ENCODE peak calls at places on chromosome 19, in five cellular contexts. T is fibroblast of pulmonary artery, F is adrenal gland, R is stomach, K is AG10803. Q is an unnamed sample.
A peak's percentile ranks its signal among the peaks of the same experiment; 100 is the strongest.

GRCh38 chr19:40466219-40467006 is at the start of gene SPTBN4:
- DNase-seq in T (no peak), F (no peak), R (no peak), K (no peak), Q (no peak)

GRCh38 chr19:48698046-48698445 is 2.3 kb downstream of the FUT2 start:
- DNase-seq in T (peak; percentile 79), F (no peak), R (peak; percentile 87), K (peak; percentile 73), Q (peak; percentile 44)

GRCh38 chr19:19050731-19051130 is 13.1 kb upstream of the SLC25A42 start:
- DNase-seq in T (no peak), F (no peak), R (no peak), K (no peak), Q (peak; percentile 67)

GRCh38 chr19:14371321-14371821 is 9.9 kb upstream of the ADGRE5 start:
- DNase-seq in T (no peak), F (no peak), R (no peak), K (no peak), Q (no peak)

GRCh38 chr19:40614595-40615411 is 13.6 kb downstream of the LTBP4 start:
- DNase-seq in T (peak; percentile 98), F (peak; percentile 91), R (peak; percentile 82), K (peak; percentile 97), Q (peak; percentile 98)

GRCh38 chr19:18940791-18941627 is at the start of gene HOMER3:
- DNase-seq in T (peak; percentile 56), F (peak; percentile 84), R (peak; percentile 86), K (peak; percentile 53), Q (no peak)

GRCh38 chr19:22545751-22546150 is 88.4 kb upstream of the ZNF492 start:
- DNase-seq in T (peak; percentile 0), F (no peak), R (no peak), K (no peak), Q (peak; percentile 3)

GRCh38 chr19:17889609-17890214 is 18.0 kb downstream of the SLC5A5 start:
- DNase-seq in T (peak; percentile 66), F (peak; percentile 38), R (no peak), K (peak; percentile 26), Q (peak; percentile 17)

GRCh38 chr19:36915992-36916830 is at the start of the genes ZNF568 and ZNF829:
- DNase-seq in T (peak; percentile 89), F (peak; percentile 94), R (peak; percentile 83), K (peak; percentile 90), Q (peak; percentile 68)

GRCh38 chr19:31451686-31452325 is 102.6 kb upstream of the TSHZ3 start:
- DNase-seq in T (peak; percentile 60), F (no peak), R (no peak), K (no peak), Q (peak; percentile 71)

GRCh38 chr19:56619131-56619530 is 23.8 kb upstream of the SMIM17 start:
- DNase-seq in T (no peak), F (no peak), R (no peak), K (no peak), Q (no peak)

GRCh38 chr19:45922281-45922680 is 7.7 kb upstream of the NANOS2 start:
- DNase-seq in T (peak; percentile 20), F (no peak), R (no peak), K (no peak), Q (no peak)

GRCh38 chr19:10835754-10836477 is at the start of gene TMED1:
- DNase-seq in T (peak; percentile 99), F (peak; percentile 100), R (peak; percentile 94), K (peak; percentile 99), Q (peak; percentile 86)
- TF ChIP-seq CTCF in T (no peak), F (peak; percentile 52), R (peak; percentile 11), K (peak; percentile 14), Q (peak; percentile 26)

GRCh38 chr19:1259873-1260748 is 9.0 kb upstream of the CIRBP start:
- DNase-seq in T (no peak), F (no peak), R (no peak), K (no peak), Q (peak; percentile 68)

GRCh38 chr19:1262687-1263123 is 6.4 kb upstream of the CIRBP start:
- DNase-seq in T (no peak), F (peak; percentile 36), R (no peak), K (no peak), Q (no peak)

GRCh38 chr19:1260749-1261511 is 8.2 kb upstream of the CIRBP start:
- DNase-seq in T (peak; percentile 97), F (peak; percentile 97), R (peak; percentile 97), K (peak; percentile 94), Q (peak; percentile 86)

GRCh38 chr19:1261863-1262686 is 7.1 kb upstream of the CIRBP start:
- DNase-seq in T (no peak), F (peak; percentile 78), R (peak; percentile 96), K (peak; percentile 67), Q (no peak)

GRCh38 chr19:1261512-1261862 is 7.6 kb upstream of the CIRBP start:
- DNase-seq in T (no peak), F (no peak), R (no peak), K (no peak), Q (no peak)
- TF ChIP-seq CTCF in T (peak; percentile 4), F (peak; percentile 34), R (no peak), K (no peak), Q (peak; percentile 13)

GRCh38 chr19:12770922-12771321 is 4.4 kb downstream of the HOOK2 start:
- DNase-seq in T (no peak), F (no peak), R (no peak), K (no peak), Q (no peak)

GRCh38 chr19:12774588-12775555 is at the start of gene HOOK2:
- DNase-seq in T (no peak), F (no peak), R (peak; percentile 99), K (no peak), Q (peak; percentile 86)

GRCh38 chr19:12777217-12778019 is 2.1 kb upstream of the HOOK2 start:
- DNase-seq in T (peak; percentile 80), F (peak; percentile 82), R (peak; percentile 81), K (peak; percentile 66), Q (no peak)

GRCh38 chr19:12772323-12772722 is 3.0 kb downstream of the HOOK2 start:
- DNase-seq in T (no peak), F (no peak), R (no peak), K (no peak), Q (no peak)

GRCh38 chr19:12773571-12773970 is 1.8 kb downstream of the HOOK2 start:
- DNase-seq in T (peak; percentile 40), F (no peak), R (no peak), K (peak; percentile 71), Q (no peak)
- TF ChIP-seq CTCF in T (peak; percentile 42), F (no peak), R (no peak), K (peak; percentile 52), Q (peak; percentile 38)

GRCh38 chr19:38308926-38309614 is 5.0 kb downstream of the C19orf33 start:
- DNase-seq in T (no peak), F (no peak), R (no peak), K (no peak), Q (no peak)

GRCh38 chr19:38308006-38308766 is 4.1 kb downstream of the C19orf33 start:
- DNase-seq in T (no peak), F (no peak), R (no peak), K (no peak), Q (no peak)

GRCh38 chr19:38310986-38311385 is 4.8 kb downstream of the YIF1B start:
- DNase-seq in T (no peak), F (no peak), R (no peak), K (no peak), Q (no peak)

GRCh38 chr19:38310279-38310670 is 5.5 kb downstream of the YIF1B start:
- DNase-seq in T (no peak), F (no peak), R (no peak), K (no peak), Q (no peak)

DNA sequence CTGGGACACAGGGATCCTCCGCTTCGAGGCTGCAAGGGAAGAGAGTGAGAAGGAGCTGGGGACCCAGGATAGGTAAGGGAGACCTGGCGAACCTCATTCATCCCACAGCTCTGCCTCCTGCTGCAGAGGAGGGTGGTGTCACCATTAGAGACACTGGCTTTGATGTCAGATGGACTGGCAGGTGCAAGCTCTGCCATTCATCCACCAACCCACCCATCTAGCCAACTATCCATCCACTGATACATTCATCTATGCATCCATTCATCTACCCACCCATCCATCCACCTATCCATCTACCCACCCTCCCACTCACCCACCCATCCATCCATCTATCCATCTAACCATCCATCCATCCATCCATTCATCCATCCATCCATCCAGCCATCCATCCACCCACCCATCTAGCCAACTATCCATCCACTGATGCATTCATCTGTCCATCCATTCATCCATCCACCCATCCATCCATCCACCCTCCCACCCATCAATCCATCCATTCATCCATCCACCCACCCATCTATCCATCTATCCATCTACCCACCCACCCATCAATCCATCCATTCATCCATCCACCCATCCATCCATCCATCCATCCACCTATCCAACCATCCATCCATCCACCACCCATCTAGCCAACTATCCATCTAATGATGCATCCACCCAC is 5.7 kb downstream of the C19orf33 start:
- DNase-seq in T (no peak), F (no peak), R (no peak), K (no peak), Q (no peak)
- TF ChIP-seq CTCF in T (no peak), F (no peak), R (no peak), K (no peak), Q (no peak)

DNA sequence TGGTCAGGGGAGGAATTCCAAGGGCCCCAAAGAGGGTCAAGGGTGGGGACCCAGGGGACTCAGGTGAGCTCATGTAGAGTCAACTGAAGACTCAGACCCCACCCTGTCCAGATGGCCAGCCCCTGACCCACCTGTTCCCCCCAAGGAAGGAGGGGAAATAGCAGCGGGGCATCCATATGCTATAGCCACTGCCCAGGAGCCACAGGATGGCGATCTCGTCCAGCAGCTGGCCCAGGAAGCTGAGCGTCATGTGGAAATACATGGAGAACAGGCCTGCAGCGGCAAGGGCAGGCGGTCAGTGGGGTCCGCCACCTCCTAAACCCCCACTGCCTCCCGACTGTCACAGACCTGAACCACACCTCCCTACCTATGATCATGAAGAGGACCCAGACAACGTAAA is 21.4 kb downstream of the ACER1 start:
- DNase-seq in T (no peak), F (no peak), R (no peak), K (no peak), Q (no peak)
- TF ChIP-seq CTCF in T (no peak), F (no peak), R (no peak), K (no peak), Q (no peak)

GRCh38 chr19:57887195-57887941 is 1.5 kb downstream of the ZNF814 start:
- DNase-seq in T (peak; percentile 48), F (no peak), R (no peak), K (no peak), Q (peak; percentile 18)
- TF ChIP-seq CTCF in T (no peak), F (no peak), R (no peak), K (no peak), Q (no peak)

Q was measured in bronchial epithelial cell.